ENCODE peak calls at places on chromosomes 16 and 17, in eight cellular contexts. K, D, E, T, Y, P, O and G are unnamed samples.

GRCh38 chr17:61551255-61551742 is 39.7 kb downstream of the NACA2 start:
- DNase-seq in K (no peak), E (no peak), P (no peak), O (peak), D (peak), T (no peak), Y (peak), G (peak)

GRCh38 chr17:15918661-15919259 is 26.2 kb upstream of the ADORA2B start:
- DNase-seq in O (no peak), Y (no peak), E (no peak), T (no peak), K (no peak), P (no peak), D (no peak), G (no peak)

GRCh38 chr17:33200587-33200986 is 92.5 kb downstream of the ASIC2 start:
- DNase-seq in O (no peak), K (no peak), E (no peak), T (no peak), D (no peak), P (no peak), Y (no peak), G (no peak)

GRCh38 chr16:29745126-29745852 is 501 bp downstream of the C16orf54 start:
- DNase-seq in Y (no peak), D (no peak), O (no peak), E (no peak), K (peak), P (no peak), T (no peak), G (no peak)

GRCh38 chr16:29784901-29785500 is 5.5 kb upstream of the KIF22 start:
- DNase-seq in P (peak), D (no peak), T (no peak), O (no peak), K (no peak), Y (peak), E (no peak), G (no peak)

GRCh38 chr16:77721752-77722314 is 481 bp upstream of the NUDT7 start:
- DNase-seq in T (no peak), O (no peak), D (no peak), E (no peak), Y (no peak), K (no peak), P (no peak), G (no peak)

GRCh38 chr17:17561408-17562144 is 29.9 kb downstream of the PEMT start:
- DNase-seq in T (no peak), O (no peak), P (no peak), Y (no peak), E (no peak), D (no peak), K (no peak), G (no peak)

GRCh38 chr17:83064732-83065659 is 14.4 kb upstream of the METRNL start:
- DNase-seq in K (no peak), Y (no peak), P (no peak), T (no peak), O (no peak), E (no peak), D (no peak), G (no peak)

GRCh38 chr17:47884905-47885735 is 10.9 kb upstream of the SP2 start:
- DNase-seq in E (no peak), O (no peak), D (no peak), P (no peak), K (no peak), Y (no peak), T (no peak), G (no peak)

GRCh38 chr17:38746893-38747384 is 1.2 kb downstream of the PCGF2 start:
- DNase-seq in T (no peak), E (no peak), O (no peak), D (no peak), K (no peak), Y (no peak), P (no peak), G (no peak)

GRCh38 chr17:38749222-38750043 is 1.3 kb upstream of the PCGF2 start:
- DNase-seq in Y (peak), K (no peak), T (no peak), P (peak), D (no peak), E (peak), O (peak), G (peak)

GRCh38 chr17:38748329-38749221 is at the start of gene PCGF2:
- DNase-seq in K (peak), Y (peak), E (peak), P (peak), D (peak), O (peak), T (peak), G (peak)

GRCh38 chr17:38746004-38746892 is 1.9 kb downstream of the PCGF2 start:
- DNase-seq in K (no peak), O (no peak), P (no peak), D (no peak), E (no peak), T (no peak), Y (no peak), G (no peak)

DNA sequence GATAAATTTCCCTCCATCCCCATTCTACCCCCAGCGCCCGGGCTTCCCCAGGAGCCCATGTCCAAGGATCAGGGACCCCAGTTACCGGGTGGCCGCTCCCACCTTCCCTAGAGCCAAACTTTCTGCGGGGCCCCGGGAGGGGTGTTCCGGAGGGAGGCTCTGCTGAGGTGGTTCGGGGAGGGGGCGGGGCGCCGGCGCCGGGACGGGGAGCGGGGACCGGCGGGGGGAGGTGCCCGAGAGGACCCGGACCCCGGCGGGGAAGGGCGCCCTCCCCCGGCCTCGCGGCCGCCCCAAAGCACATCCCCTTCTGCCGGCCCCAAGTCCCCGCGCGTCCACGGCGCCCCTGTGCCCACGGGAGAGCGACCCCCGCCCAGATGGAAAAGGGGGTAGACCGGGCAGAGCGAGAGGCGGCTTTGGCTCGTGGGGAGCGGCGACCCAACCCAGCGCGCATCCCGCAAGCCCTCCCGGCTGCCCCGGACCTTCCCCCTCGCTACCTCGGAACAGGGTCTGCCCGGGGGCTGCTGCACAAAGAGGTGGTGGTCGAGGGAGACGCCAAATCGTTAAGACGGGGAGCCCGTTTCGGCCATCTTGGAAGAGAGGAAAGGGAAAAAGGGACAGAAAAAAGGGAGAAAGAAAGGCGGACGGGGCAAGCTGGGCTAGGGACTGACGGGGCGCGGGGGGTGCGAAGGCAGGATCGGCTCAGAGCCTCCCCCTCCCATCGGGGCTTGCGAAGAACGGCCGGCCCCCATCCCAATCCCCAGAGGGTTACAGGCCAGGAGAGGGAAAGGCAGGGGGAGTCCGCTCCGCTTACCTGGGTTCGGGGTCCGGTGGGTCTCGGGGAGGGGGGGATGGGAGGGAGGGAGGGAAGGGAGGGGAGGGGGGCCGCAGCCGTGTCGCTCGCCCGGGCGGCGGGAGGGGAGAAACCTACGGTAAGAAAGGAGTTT is 479 bp downstream of the PCGF2 start:
- DNase-seq in P (peak), Y (no peak), D (no peak), E (no peak), O (no peak), K (peak), T (no peak), G (no peak)
- TF ChIP-seq CTCF in P (no peak), Y (no peak), D (peak), E (no peak), O (peak), K (peak), T (no peak), G (no peak)

GRCh38 chr16:74607310-74607966 is 524 bp upstream of the GLG1 start:
- DNase-seq in O (no peak), P (no peak), Y (no peak), D (no peak), K (no peak), T (no peak), E (no peak), G (no peak)

GRCh38 chr16:74605332-74605731 is 1.6 kb downstream of the GLG1 start:
- DNase-seq in Y (peak), K (no peak), T (no peak), E (no peak), O (no peak), P (no peak), D (no peak), G (no peak)

GRCh38 chr16:74605746-74606520 is 981 bp downstream of the GLG1 start:
- DNase-seq in D (no peak), T (no peak), P (no peak), O (no peak), Y (peak), K (no peak), E (no peak), G (no peak)

GRCh38 chr16:74607967-74608356 is 1.0 kb upstream of the GLG1 start:
- DNase-seq in E (no peak), K (no peak), P (no peak), O (peak), T (no peak), D (no peak), Y (peak), G (no peak)

GRCh38 chr16:74606521-74607309 is at the start of gene GLG1:
- DNase-seq in K (peak), O (peak), P (peak), D (peak), E (no peak), T (peak), Y (peak), G (peak)
- TF ChIP-seq CTCF in K (peak), O (no peak), P (no peak), D (no peak), E (no peak), T (no peak), Y (no peak), G (no peak)

DNA sequence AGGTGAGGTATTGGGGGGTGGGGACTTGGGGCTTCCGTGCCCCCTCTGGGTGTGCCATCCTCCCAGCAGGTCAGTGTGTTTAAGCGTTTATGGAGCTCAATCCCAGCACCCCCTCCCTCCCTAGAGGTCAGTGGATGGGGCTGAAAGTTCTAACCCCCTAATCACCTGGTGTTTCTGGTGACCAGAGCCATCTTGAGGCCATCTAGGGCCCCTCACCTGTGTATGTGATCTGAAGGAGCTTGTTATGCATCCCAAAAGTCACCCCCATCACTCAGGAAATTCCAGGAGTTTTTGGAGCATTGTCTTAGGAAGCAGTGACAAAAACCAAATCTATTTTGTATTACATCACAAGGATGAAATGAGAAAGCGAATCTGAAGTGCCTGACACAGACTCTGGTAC is 67.8 kb upstream of the NOL11 start:
- DNase-seq in Y (no peak), O (no peak), K (no peak), P (no peak), E (no peak), T (no peak), D (no peak), G (no peak)
- TF ChIP-seq CTCF in Y (no peak), O (no peak), K (no peak), P (no peak), E (no peak), T (no peak), D (no peak), G (no peak)

GRCh38 chr17:81871387-81872120 is 417 bp upstream of the ARHGDIA start:
- DNase-seq in Y (peak), K (peak), T (peak), E (no peak), O (peak), P (peak), D (no peak), G (no peak)
- TF ChIP-seq CTCF in Y (no peak), K (peak), T (peak), E (peak), O (peak), P (peak), D (peak), G (peak)

DNA sequence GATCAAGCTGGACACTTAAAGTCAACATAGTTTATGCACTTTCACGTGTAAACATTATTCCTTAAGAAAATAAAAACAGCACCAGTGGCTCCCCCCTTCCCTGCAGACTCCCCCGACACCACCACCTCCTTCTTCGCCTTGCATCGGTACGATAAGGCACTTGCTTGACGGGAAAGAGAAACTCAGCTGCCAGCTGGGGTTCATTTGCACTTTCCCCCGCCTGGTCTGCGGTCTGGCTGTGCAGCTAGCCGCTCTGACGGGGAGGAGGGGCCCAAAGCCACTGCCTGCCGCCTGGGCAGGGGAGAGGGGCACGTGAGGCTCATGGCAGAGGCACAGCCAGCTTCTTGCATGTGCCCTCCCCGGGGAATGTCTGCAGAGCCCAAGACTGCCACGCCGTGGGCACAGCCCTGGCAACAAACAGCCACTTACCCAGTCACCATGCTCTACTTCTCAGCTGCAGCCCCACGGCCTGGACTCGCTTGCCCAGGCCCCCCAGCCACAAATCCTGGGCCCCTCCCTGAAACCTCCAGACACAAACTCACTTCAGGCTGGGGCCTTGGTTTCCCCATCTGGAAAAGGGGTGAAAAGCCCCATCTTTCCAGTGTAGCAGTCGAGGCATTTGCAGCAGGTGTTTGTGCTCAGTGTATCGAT is 16.5 kb upstream of the PRM1 start:
- DNase-seq in D (no peak), K (peak), O (peak), T (peak), E (no peak), Y (peak), P (peak), G (peak)
- TF ChIP-seq CTCF in D (no peak), K (peak), O (no peak), T (no peak), E (peak), Y (no peak), P (no peak), G (no peak)